ENCODE peak calls at places on chromosomes 6 and 20, in eight cellular contexts. P is left ventricle myocardium inferior; S is CD8-positive, alpha-beta T cell; I is cardiac muscle cell; T is endothelial cell of umbilical vein; L is H1; M is sigmoid colon; N is gastrocnemius medialis. O is an unnamed sample. For H3K4me1, the result is how much of the 10 kb centered on the place peaks cover.

GRCh38 chr6:42339991-42340401 is 111.7 kb downstream of the TRERF1 start:
- DNase-seq in P (no peak), S (no peak), I (no peak), T (no peak), L (no peak), M (no peak), N (no peak), O (no peak)

GRCh38 chr6:158751192-158751591 is 68.0 kb downstream of the EZR start:
- DNase-seq in P (no peak), S (no peak), I (no peak), T (no peak), L (no peak), M (no peak), N (no peak), O (no peak)

GRCh38 chr20:58555078-58555765 is 40.0 kb upstream of the APCDD1L start:
- DNase-seq in P (no peak), S (no peak), I (peak), T (peak), L (no peak), M (peak), N (no peak), O (peak)

GRCh38 chr6:107811591-107812218 is 12.4 kb downstream of the SCML4 start:
- DNase-seq in P (no peak), S (peak), I (peak), T (no peak), L (no peak), M (no peak), N (no peak), O (no peak)

GRCh38 chr6:89887452-89888137 is 6.7 kb upstream of the GJA10 start:
- DNase-seq in P (no peak), S (peak), I (peak), T (no peak), L (no peak), M (no peak), N (no peak), O (no peak)

GRCh38 chr6:136037885-136038460 is 186.5 kb downstream of the PDE7B start:
- DNase-seq in P (peak), S (no peak), I (peak), T (peak), L (no peak), M (no peak), N (no peak), O (no peak)

GRCh38 chr20:44176833-44177533 is 10.0 kb downstream of the JPH2 start:
- DNase-seq in P (no peak), S (no peak), I (no peak), T (no peak), L (no peak), M (peak), N (peak), O (peak)

GRCh38 chr20:23868321-23868720 is 11.2 kb downstream of the CST5 start:
- DNase-seq in P (no peak), S (no peak), I (no peak), T (no peak), L (no peak), M (no peak), N (no peak), O (no peak)

GRCh38 chr6:123904228-123904627 is 100.6 kb downstream of the NKAIN2 start:
- DNase-seq in P (no peak), S (no peak), I (no peak), T (peak), L (no peak), M (no peak), N (no peak), O (no peak)

GRCh38 chr20:60209048-60209447 is 250.8 kb downstream of the CDH26 start:
- DNase-seq in P (no peak), S (no peak), I (no peak), T (no peak), L (no peak), M (no peak), N (no peak), O (peak)

GRCh38 chr20:2387180-2387577 is 6.5 kb downstream of the TGM6 start:
- DNase-seq in P (no peak), S (no peak), I (peak), T (peak), L (peak), M (no peak), N (no peak), O (no peak)

GRCh38 chr6:31112478-31112877 is at the start of gene C6orf15:
- DNase-seq in P (no peak), S (no peak), I (no peak), T (no peak), L (no peak), M (no peak), N (no peak), O (no peak)

GRCh38 chr20:33465536-33466302 is 22.2 kb upstream of the SNTA1 start:
- DNase-seq in P (no peak), S (no peak), I (no peak), T (no peak), L (no peak), M (peak), N (no peak), O (no peak)

GRCh38 chr6:168756009-168756634 is 315.1 kb downstream of the SMOC2 start:
- DNase-seq in P (no peak), S (no peak), I (peak), T (no peak), L (peak), M (no peak), N (no peak), O (no peak)

GRCh38 chr20:59071224-59071623 is 28.6 kb upstream of the PRELID3B start:
- DNase-seq in P (no peak), S (no peak), I (no peak), T (no peak), L (no peak), M (no peak), N (no peak), O (no peak)

GRCh38 chr20:49831770-49832631 is 19.4 kb downstream of the SLC9A8 start:
- DNase-seq in P (no peak), S (no peak), I (no peak), T (no peak), L (no peak), M (no peak), N (no peak), O (no peak)

GRCh38 chr6:118469468-118469867 is 78.6 kb upstream of the PLN start:
- DNase-seq in P (no peak), S (no peak), I (no peak), T (no peak), L (no peak), M (no peak), N (no peak), O (no peak)

GRCh38 chr6:65075705-65076104 is 631.3 kb downstream of the EYS start:
- DNase-seq in P (no peak), S (no peak), I (no peak), T (peak), L (no peak), M (no peak), N (no peak), O (no peak)

GRCh38 chr20:35871311-35871771 is 83.0 kb downstream of the SCAND1 start:
- DNase-seq in P (peak), S (no peak), I (peak), T (peak), L (no peak), M (peak), N (no peak), O (peak)

GRCh38 chr6:34938268-34938667 is 49.2 kb downstream of the ANKS1A start:
- DNase-seq in P (no peak), S (no peak), I (no peak), T (no peak), L (no peak), M (no peak), N (no peak), O (no peak)

GRCh38 chr20:4375881-4376280 is 345.8 kb upstream of the PRND start:
- DNase-seq in P (no peak), S (no peak), I (peak), T (no peak), L (no peak), M (no peak), N (no peak), O (no peak)

GRCh38 chr6:74075323-74075722 is 379.3 kb downstream of the CD109 start:
- DNase-seq in P (peak), S (no peak), I (peak), T (no peak), L (no peak), M (peak), N (peak), O (no peak)

GRCh38 chr6:169240591-169241390 is 12.9 kb downstream of the THBS2 start:
- DNase-seq in P (no peak), S (no peak), I (no peak), T (no peak), L (no peak), M (no peak), N (no peak), O (no peak)

GRCh38 chr20:57659131-57659788 is 39.0 kb upstream of the ZBP1 start:
- DNase-seq in P (peak), S (peak), I (no peak), T (no peak), L (no peak), M (peak), N (no peak), O (peak)

DNA sequence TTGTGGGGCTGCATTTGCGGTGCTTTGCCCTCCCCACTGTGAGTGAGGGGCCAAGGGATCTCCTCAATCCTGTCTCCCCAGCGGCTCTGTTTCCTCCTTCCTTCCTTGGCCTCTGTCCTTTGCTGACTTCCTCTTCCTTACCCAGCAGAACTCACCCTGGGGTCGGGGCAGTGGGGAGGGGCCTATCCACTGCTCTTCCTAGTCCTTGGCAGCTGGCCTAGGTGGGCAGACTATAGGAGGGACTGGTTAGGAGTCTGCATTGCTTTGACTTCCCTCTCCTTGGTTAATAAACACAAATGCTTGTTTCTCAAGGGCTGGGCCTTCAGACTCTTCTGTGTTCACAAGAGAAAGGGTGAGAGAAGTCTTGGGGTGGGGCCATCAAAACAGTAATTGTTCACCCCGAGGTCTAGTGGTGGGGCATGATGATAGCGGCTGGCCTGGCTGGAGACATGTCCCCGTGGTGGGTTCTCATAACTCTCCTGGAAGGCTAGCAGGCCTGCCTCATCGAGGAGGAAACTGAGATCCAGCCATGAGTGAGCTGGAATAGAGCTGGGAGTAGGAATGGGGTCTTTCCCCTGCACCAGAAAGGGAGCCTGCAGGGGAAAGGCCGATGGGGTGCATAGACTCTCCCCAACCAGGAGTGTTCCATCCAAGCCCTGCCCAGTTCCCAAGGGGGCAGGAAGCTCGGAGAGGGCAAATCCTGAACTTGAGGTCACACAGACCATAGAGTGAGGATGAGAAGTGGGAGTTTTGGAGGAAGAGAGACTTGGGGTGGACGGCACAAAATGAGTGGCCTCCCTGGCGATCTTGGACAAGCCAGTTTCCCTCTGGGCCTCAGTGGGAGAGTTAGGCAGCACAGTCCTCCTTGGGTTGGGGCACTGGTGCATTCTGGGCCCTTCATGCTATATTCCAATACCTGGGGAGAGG is 12.7 kb downstream of the FAM110A start:
- DNase-seq in P (no peak), S (peak), I (no peak), T (no peak), L (no peak), M (no peak), N (no peak), O (no peak)
- H3K4me1 ChIP-seq in P (under half), S (half or more), I (under half), T (under half), L (under half), M (under half), N (under half), O (under half)

GRCh38 chr20:7387638-7388193 is 552.5 kb downstream of the HAO1 start:
- DNase-seq in P (no peak), S (no peak), I (no peak), T (no peak), L (no peak), M (no peak), N (no peak), O (no peak)
- H3K27ac ChIP-seq in P (no peak), S (no peak), I (no peak), T (no peak), L (no peak), M (no peak), N (no peak), O (no peak)

DNA sequence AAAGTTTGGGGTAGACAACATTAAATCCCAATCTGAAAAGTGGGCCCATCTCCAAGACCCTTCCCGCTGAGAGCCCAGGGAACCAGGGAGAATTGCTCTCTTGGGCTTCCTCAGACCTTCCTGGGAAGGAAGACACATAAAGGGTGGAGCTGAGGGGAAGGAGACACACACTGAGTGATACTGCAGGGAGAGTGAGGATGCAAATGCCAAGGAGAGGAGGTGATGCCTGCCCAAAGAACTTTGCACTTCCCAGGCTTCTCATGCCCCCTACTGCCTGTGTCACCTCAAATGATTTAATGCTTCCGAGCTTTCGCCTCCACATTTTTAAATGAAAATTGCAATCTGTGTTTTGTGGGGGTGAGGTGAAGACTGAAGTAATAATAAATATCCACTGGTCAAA is 7.5 kb upstream of the BTN2A1 start:
- DNase-seq in P (no peak), S (no peak), I (no peak), T (no peak), L (no peak), M (no peak), N (no peak), O (no peak)
- TF ChIP-seq CTCF in P (no peak), S (no peak), I (no peak), T (no peak), L (no peak), M (no peak), N (no peak), O (no peak)

DNA sequence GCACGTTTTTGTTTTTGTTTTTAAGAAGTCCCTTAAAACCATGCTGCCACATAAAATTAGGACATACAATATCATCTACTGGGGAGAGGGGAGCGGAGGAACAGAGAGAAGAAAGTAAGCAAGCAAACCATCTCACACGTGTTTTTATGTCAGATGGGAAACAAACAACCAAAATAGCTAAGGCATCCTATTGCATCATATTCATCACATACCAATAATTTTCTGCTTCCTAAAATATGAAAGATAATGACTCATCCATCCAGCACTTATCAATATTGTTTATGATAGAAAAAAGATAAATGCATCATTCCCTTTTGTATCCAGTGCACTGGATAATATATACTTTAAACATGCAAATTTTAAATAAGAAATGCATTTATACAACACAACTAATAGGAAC is 329.6 kb downstream of the RNGTT start:
- DNase-seq in P (no peak), S (no peak), I (no peak), T (no peak), L (no peak), M (no peak), N (no peak), O (no peak)
- H3K4me1 ChIP-seq in P (under half), S (under half), I (under half), T (under half), L (under half), M (under half), N (under half), O (under half)